ENCODE peak calls at places on chromosomes 16 and 17, in six cellular contexts. L is heart right ventricle; A is CD8-positive, alpha-beta T cell; Q is tibial artery; F is heart left ventricle; D is mucosa of descending colon. U is an unnamed sample. For H3K4me1, the result is how much of the 10 kb centered on the place peaks cover.

GRCh38 chr17:46944931-46945330 is 22.0 kb downstream of the GOSR2 start:
- DNase-seq in A (no peak), Q (no peak), F (no peak), D (no peak), L (no peak), U (no peak)

GRCh38 chr17:47994714-47995113 is 23.8 kb downstream of the CDK5RAP3 start:
- DNase-seq in Q (no peak), D (no peak), F (no peak), A (no peak), L (no peak), U (no peak)

GRCh38 chr16:70646260-70647241 is at the start of gene IL34:
- DNase-seq in Q (peak), L (no peak), A (no peak), F (no peak), D (no peak), U (no peak)

GRCh38 chr17:15368605-15369004 is 27.2 kb upstream of the TEKT3 start:
- DNase-seq in F (no peak), A (no peak), D (no peak), L (no peak), Q (no peak), U (no peak)

GRCh38 chr17:64085650-64086005 is 44.3 kb downstream of the ERN1 start:
- DNase-seq in L (no peak), D (no peak), F (no peak), Q (no peak), A (no peak), U (no peak)

GRCh38 chr17:79811036-79811887 is 14.4 kb upstream of the CBX8 start:
- DNase-seq in A (no peak), Q (no peak), F (no peak), L (no peak), D (no peak), U (peak)

GRCh38 chr17:9002610-9003354 is 18.5 kb upstream of the NTN1 start:
- DNase-seq in D (no peak), A (no peak), Q (no peak), F (no peak), L (peak), U (no peak)

GRCh38 chr17:40480501-40481003 is 20.9 kb downstream of the TNS4 start:
- DNase-seq in D (peak), A (peak), F (no peak), L (peak), Q (no peak), U (no peak)

GRCh38 chr16:11424118-11424460 is 78.8 kb downstream of the RMI2 start:
- DNase-seq in F (no peak), Q (no peak), L (no peak), A (no peak), D (no peak), U (no peak)

GRCh38 chr17:40564883-40565744 is at the start of gene CCR7:
- DNase-seq in L (no peak), Q (no peak), F (no peak), D (no peak), A (peak), U (no peak)

GRCh38 chr16:66923247-66923851 is 2.0 kb downstream of the RRAD start:
- DNase-seq in Q (peak), A (no peak), F (peak), L (peak), D (no peak), U (no peak)

GRCh38 chr16:81700780-81701165 is 78.3 kb upstream of the PLCG2 start:
- DNase-seq in L (no peak), F (no peak), D (no peak), A (no peak), Q (no peak), U (no peak)

GRCh38 chr17:45101883-45102811 is 30.2 kb downstream of the PLCD3 start:
- DNase-seq in L (no peak), D (no peak), F (no peak), Q (no peak), A (no peak), U (no peak)

DNA sequence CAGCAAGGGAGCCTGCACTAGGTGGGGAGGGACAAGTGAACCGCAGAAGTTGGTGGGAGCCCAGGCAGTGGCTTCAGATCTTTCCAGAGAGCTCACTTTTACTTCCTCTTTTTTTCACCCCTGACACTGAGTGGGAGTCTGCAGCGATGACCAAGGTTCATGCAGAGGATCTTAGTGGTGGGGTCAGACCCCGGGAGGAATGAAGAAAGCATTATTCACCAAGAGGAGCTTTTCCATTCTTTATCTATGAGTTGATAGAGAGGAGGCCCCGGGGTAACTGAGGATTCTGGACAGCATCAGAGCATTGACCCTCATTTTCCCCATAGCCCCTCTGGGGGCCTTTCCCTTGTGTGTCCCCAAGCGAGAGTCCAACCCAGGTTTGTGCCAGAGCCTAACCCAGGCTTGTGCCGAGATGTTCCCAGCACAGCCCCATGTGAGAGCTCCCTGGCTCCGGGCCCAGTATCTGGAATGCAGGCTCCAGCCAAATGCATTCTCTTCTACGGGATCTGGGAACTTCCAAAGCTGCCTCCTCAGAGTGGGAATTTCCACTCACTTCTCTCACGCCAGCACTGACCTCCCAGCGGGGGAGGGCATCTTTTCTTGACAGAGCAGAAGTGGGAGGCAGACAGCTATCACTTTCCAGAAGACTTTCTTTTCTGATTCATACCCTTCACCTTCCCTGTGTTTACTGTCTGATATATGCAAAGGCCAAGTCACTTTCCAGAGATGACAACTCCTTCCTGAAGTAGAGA is 2.8 kb upstream of the CCL2 start:
- DNase-seq in F (peak), A (no peak), D (peak), L (peak), Q (peak), U (peak)
- H3K4me1 ChIP-seq in F (half or more), A (under half), D (under half), L (half or more), Q (half or more), U (half or more)

GRCh38 chr16:74661064-74661463 is 5.6 kb downstream of the RFWD3 start:
- DNase-seq in D (no peak), L (no peak), Q (no peak), F (no peak), A (no peak), U (no peak)
- H3K4me1 ChIP-seq in D (under half), L (under half), Q (under half), F (under half), A (half or more), U (under half)

DNA sequence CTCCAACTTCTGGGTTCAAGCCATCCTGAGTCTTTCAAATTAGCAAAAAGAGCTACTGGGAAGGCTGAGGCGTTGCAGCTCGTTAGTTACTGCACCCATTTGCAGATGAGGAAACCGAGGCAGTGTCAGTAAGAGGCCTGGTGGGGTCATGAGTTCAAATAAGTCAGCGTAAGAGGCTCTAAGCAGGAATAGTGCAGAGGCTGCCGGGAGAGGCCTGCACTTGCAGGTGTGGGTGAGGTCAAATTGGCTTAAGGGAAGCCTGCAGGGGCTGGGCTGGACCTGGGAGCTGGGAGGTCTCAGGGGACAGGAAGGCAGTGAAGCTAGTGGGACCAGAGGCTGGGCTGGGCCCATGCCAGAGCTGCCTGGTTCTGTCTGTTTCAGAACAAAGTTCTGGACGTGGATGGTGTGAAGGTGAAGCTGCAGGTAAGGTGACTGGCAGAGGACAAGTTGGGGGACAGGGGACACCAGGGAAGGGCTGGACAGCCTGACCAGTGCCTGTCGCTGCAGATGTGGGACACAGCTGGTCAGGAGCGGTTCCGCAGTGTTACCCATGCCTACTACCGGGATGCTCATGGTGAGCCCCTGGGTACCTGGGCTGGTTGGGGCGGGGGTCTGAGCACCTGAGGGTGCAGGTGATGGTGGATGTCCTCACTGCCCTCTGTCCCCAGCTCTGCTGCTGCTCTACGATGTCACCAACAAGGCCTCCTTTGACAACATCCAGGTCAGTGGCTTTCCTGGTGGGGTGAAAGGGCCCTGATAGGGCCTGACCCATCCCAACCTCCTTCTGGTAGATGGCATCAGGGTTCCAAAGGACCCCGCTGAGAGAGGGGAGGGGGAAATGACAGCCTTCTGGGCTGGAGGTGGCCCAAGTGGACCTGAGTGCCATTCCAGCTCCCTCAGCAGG is 3.0 kb downstream of the RAB26 start:
- DNase-seq in Q (no peak), A (no peak), F (no peak), D (no peak), L (no peak), U (no peak)
- H3K4me1 ChIP-seq in Q (under half), A (half or more), F (under half), D (half or more), L (half or more), U (under half)

GRCh38 chr17:28722413-28723158 is 2.8 kb downstream of the RPL23A start:
- DNase-seq in L (no peak), D (no peak), F (no peak), A (no peak), Q (no peak), U (no peak)
- H3K4me1 ChIP-seq in L (half or more), D (half or more), F (under half), A (under half), Q (under half), U (under half)

GRCh38 chr16:85643631-85644030 is 30.5 kb downstream of the GSE1 start:
- DNase-seq in Q (no peak), F (no peak), D (peak), L (no peak), A (no peak), U (no peak)
- H3K4me1 ChIP-seq in Q (under half), F (under half), D (half or more), L (under half), A (under half), U (under half)

GRCh38 chr17:72472116-72472515 is 351.3 kb downstream of the SOX9 start:
- DNase-seq in D (no peak), Q (no peak), F (no peak), L (no peak), A (no peak), U (no peak)
- H3K4me1 ChIP-seq in D (half or more), Q (under half), F (under half), L (under half), A (under half), U (under half)

DNA sequence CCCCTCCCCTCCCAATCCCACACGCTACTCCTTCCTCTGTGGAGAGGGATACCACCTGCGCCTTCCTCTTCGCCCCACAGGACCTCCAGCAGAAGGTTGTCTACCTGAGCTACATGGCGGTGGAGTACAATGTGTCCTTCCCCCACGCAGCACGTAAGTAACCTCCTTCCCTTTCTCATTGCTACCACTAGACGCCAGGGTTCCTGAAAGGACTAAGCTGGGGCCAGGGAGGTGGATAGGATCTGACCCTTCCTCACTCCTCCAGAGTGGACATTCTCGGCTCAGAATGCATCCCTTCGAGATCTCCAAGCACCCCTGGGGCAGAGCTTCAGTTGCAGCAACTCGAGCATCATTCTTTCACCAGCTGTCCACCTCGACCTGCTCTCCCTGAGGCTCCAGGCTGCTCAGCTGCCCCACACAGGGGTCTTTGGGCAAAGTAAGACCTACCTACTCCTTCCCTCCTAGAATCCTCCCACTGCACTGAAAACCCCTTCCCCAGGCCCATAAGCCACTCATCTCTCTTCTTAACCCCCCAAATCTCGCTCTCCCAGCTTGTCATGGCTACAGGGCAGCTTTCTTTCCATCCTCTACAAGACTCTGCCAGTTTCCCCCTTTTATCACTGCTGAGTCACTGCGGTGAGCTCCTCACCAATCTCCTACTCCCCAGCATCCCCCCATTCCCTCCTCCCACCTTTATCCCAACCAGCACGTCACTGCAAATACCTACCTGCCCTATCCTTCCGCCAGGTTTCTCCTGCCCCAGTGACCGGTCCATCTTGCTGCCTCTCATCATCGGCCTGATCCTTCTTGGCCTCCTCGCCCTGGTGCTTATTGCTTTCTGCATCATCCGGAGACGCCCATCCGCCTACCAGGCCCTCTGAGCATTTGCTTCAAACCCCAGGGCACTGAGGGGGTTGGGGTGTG is 1.5 kb downstream of the CD68 start:
- DNase-seq in L (no peak), F (no peak), A (no peak), D (no peak), Q (no peak), U (no peak)
- H3K4me1 ChIP-seq in L (half or more), F (under half), A (under half), D (under half), Q (under half), U (half or more)

GRCh38 chr17:2023692-2024571 is 1.2 kb downstream of the RTN4RL1 start:
- DNase-seq in F (no peak), D (peak), Q (peak), A (peak), L (no peak), U (no peak)
- H3K4me1 ChIP-seq in F (under half), D (under half), Q (under half), A (under half), L (under half), U (under half)

GRCh38 chr17:38872671-38873385 is 3.0 kb downstream of the LASP1 start:
- DNase-seq in F (no peak), A (no peak), L (no peak), D (no peak), Q (no peak), U (no peak)
- H3K4me1 ChIP-seq in F (under half), A (half or more), L (half or more), D (half or more), Q (half or more), U (under half)

GRCh38 chr17:1868090-1868489 is 38.3 kb downstream of the RPA1 start:
- DNase-seq in A (no peak), D (no peak), F (no peak), Q (no peak), L (no peak), U (no peak)

GRCh38 chr17:1872976-1873375 is 43.2 kb downstream of the RPA1 start:
- DNase-seq in F (no peak), L (no peak), D (no peak), A (no peak), Q (no peak), U (no peak)

GRCh38 chr17:1872254-1872653 is 42.4 kb downstream of the RPA1 start:
- DNase-seq in Q (no peak), L (no peak), D (no peak), A (no peak), F (no peak), U (no peak)

GRCh38 chr17:1871743-1872142 is 41.9 kb downstream of the RPA1 start:
- DNase-seq in D (no peak), L (no peak), Q (no peak), F (no peak), A (no peak), U (no peak)

GRCh38 chr17:1870592-1870991 is 40.8 kb downstream of the RPA1 start:
- DNase-seq in F (no peak), D (no peak), L (no peak), A (no peak), Q (no peak), U (no peak)
- H3K4me1 ChIP-seq in F (under half), D (under half), L (under half), A (under half), Q (under half), U (under half)